ENCODE peak calls at places on chromosomes 2 and 18, in four cellular contexts. F is H4, J is H54, Q is sciatic nerve. M is an unnamed sample.

GRCh38 chr2:151525872-151526271 is 116.2 kb downstream of the RIF1 start:
- DNase-seq in J (no peak), F (no peak), Q (no peak), M (no peak)

GRCh38 chr2:11969774-11970173 is 223.3 kb downstream of the LPIN1 start:
- DNase-seq in J (no peak), Q (no peak), F (no peak), M (no peak)

GRCh38 chr2:169509230-169509917 is at the start of gene KLHL41:
- DNase-seq in J (no peak), F (no peak), Q (no peak), M (peak)

GRCh38 chr18:6948238-6948637 is 169.4 kb downstream of the LAMA1 start:
- DNase-seq in Q (no peak), J (no peak), F (no peak), M (no peak)

GRCh38 chr2:160214461-160215055 is 14.5 kb upstream of the ITGB6 start:
- DNase-seq in Q (no peak), J (peak), F (peak), M (peak)

GRCh38 chr2:96493072-96493471 is 12.1 kb downstream of the NEURL3 start:
- DNase-seq in J (no peak), Q (no peak), F (no peak), M (no peak)

GRCh38 chr2:150475479-150476212 is 11.8 kb downstream of the RND3 start:
- DNase-seq in J (no peak), F (no peak), Q (no peak), M (no peak)

GRCh38 chr2:33777791-33778190 is 178.7 kb upstream of the FAM98A start:
- DNase-seq in J (no peak), Q (no peak), F (no peak), M (no peak)

GRCh38 chr2:151996243-151997003 is 102.4 kb downstream of the CACNB4 start:
- DNase-seq in Q (no peak), F (no peak), J (no peak), M (no peak)

GRCh38 chr2:144706671-144707070 is 186.8 kb upstream of the ZEB2 start:
- DNase-seq in F (no peak), J (no peak), Q (no peak), M (no peak)

M was measured in astrocyte of the cerebellum.